ENCODE peak calls at places on chromosomes 13 and 19, in four cellular contexts. M is WTC11, C is neural progenitor cell, Y is ascending aorta. K is an unnamed sample.

GRCh38 chr13:95784891-95785290 is 108.0 kb downstream of the DNAJC3 start:
- DNase-seq in M (no peak), C (no peak), Y (no peak), K (no peak)

GRCh38 chr19:54125713-54126112 is 10.2 kb downstream of the PRPF31 start:
- DNase-seq in M (no peak), C (no peak), Y (no peak), K (no peak)

GRCh38 chr19:42297034-42297433 is 4.9 kb upstream of the PRR19 start:
- DNase-seq in M (no peak), C (no peak), Y (no peak), K (no peak)

GRCh38 chr19:23345838-23346237 is 49.4 kb downstream of the ZNF91 start:
- DNase-seq in M (peak; percentile 65), C (peak; percentile 4), Y (no peak), K (no peak)

GRCh38 chr19:8240274-8241229 is 31.4 kb downstream of the CERS4 start:
- DNase-seq in M (peak; percentile 76), C (peak; percentile 90), Y (peak; percentile 87), K (peak; percentile 81)

GRCh38 chr19:660793-661426 is 2.1 kb downstream of the RNF126 start:
- DNase-seq in M (no peak), C (no peak), Y (no peak), K (no peak)

GRCh38 chr19:1416014-1416841 is 8.8 kb downstream of the DAZAP1 start:
- DNase-seq in M (no peak), C (no peak), Y (no peak), K (no peak)

GRCh38 chr13:30569901-30570576 is 47.7 kb upstream of the USPL1 start:
- DNase-seq in M (no peak), C (no peak), Y (peak; percentile 73), K (no peak)

GRCh38 chr13:41268764-41269163 is 5.4 kb upstream of the MTRF1 start:
- DNase-seq in M (no peak), C (peak; percentile 59), Y (no peak), K (no peak)

GRCh38 chr19:21698215-21698614 is 69.2 kb downstream of the ZNF100 start:
- DNase-seq in M (no peak), C (peak; percentile 17), Y (no peak), K (no peak)

GRCh38 chr13:108895220-108895704 is 265.9 kb downstream of the MYO16 start:
- DNase-seq in M (no peak), C (peak; percentile 57), Y (no peak), K (no peak)

GRCh38 chr13:108621421-108621820 is 8.0 kb upstream of the MYO16 start:
- DNase-seq in M (no peak), C (no peak), Y (no peak), K (no peak)

GRCh38 chr13:41418027-41418426 is 39.3 kb upstream of the RGCC start:
- DNase-seq in M (no peak), C (no peak), Y (no peak), K (no peak)

GRCh38 chr13:59425211-59425721 is 738.5 kb downstream of the DIAPH3 start:
- DNase-seq in M (no peak), C (no peak), Y (no peak), K (no peak)

GRCh38 chr19:31272707-31273106 is 76.5 kb downstream of the TSHZ3 start:
- DNase-seq in M (no peak), C (no peak), Y (no peak), K (no peak)

GRCh38 chr19:45676851-45677263 is 8.8 kb downstream of the GIPR start:
- DNase-seq in M (no peak), C (no peak), Y (no peak), K (no peak)

GRCh38 chr19:6020166-6020967 is 42.4 kb upstream of the RANBP3 start:
- DNase-seq in M (no peak), C (no peak), Y (no peak), K (no peak)

GRCh38 chr19:40613669-40614594 is 12.8 kb downstream of the LTBP4 start:
- DNase-seq in M (peak; percentile 90), C (peak; percentile 93), Y (peak; percentile 80), K (peak; percentile 94)

GRCh38 chr13:19782049-19782726 is 557 bp downstream of the PSPC1 start:
- DNase-seq in M (peak; percentile 39), C (peak; percentile 58), Y (peak; percentile 70), K (no peak)

GRCh38 chr19:17458970-17459369 is 1.8 kb downstream of the NXNL1 start:
- DNase-seq in M (no peak), C (no peak), Y (no peak), K (no peak)

GRCh38 chr13:48078251-48078656 is 16.6 kb downstream of the MED4 start:
- DNase-seq in M (no peak), C (no peak), Y (no peak), K (no peak)

GRCh38 chr13:54241719-54242118 is 1213.1 kb downstream of the OLFM4 start:
- DNase-seq in M (no peak), C (no peak), Y (no peak), K (no peak)

GRCh38 chr19:4506449-4507149 is 11.7 kb downstream of the PLIN4 start:
- DNase-seq in M (no peak), C (no peak), Y (no peak), K (no peak)

GRCh38 chr19:43467730-43468129 is 2.3 kb upstream of the LYPD3 start:
- DNase-seq in M (no peak), C (no peak), Y (no peak), K (no peak)

GRCh38 chr19:50447053-50447452 is 14.4 kb downstream of the MYBPC2 start:
- DNase-seq in M (no peak), C (no peak), Y (no peak), K (no peak)

GRCh38 chr19:51751655-51752054 is at the start of gene FPR1:
- DNase-seq in M (no peak), C (no peak), Y (peak; percentile 60), K (no peak)

GRCh38 chr19:42693760-42694350 is 46.4 kb downstream of the PSG3 start:
- DNase-seq in M (peak; percentile 63), C (no peak), Y (no peak), K (no peak)

GRCh38 chr13:99895428-99895998 is 76.1 kb downstream of the ZIC5 start:
- DNase-seq in M (no peak), C (peak; percentile 29), Y (no peak), K (no peak)

GRCh38 chr13:29758591-29759114 is 91.8 kb downstream of the UBL3 start:
- DNase-seq in M (no peak), C (no peak), Y (peak; percentile 67), K (no peak)

GRCh38 chr19:34228347-34228746 is 26.0 kb upstream of the GARRE1 start:
- DNase-seq in M (no peak), C (no peak), Y (no peak), K (no peak)

GRCh38 chr13:83377486-83377885 is 504.8 kb downstream of the SLITRK1 start:
- DNase-seq in M (no peak), C (no peak), Y (no peak), K (no peak)

GRCh38 chr13:76723551-76724232 is 162.5 kb downstream of the KCTD12 start:
- DNase-seq in M (peak; percentile 9), C (peak; percentile 26), Y (no peak), K (no peak)

GRCh38 chr13:42539670-42540069 is 34.3 kb upstream of the TNFSF11 start:
- DNase-seq in M (no peak), C (no peak), Y (no peak), K (no peak)

GRCh38 chr13:101751488-101751887 is 299.0 kb downstream of the ITGBL1 start:
- DNase-seq in M (no peak), C (no peak), Y (no peak), K (no peak)

GRCh38 chr13:30829145-30829544 is 76.9 kb upstream of the MEDAG start:
- DNase-seq in M (no peak), C (no peak), Y (no peak), K (no peak)

GRCh38 chr19:29591670-29592069 is 14.4 kb upstream of the POP4 start:
- DNase-seq in M (no peak), C (no peak), Y (peak; percentile 2), K (no peak)

GRCh38 chr19:2630352-2631001 is 72.0 kb downstream of the GNG7 start:
- DNase-seq in M (no peak), C (no peak), Y (no peak), K (no peak)

GRCh38 chr19:1616396-1616795 is 11.1 kb upstream of the UQCR11 start:
- DNase-seq in M (no peak), C (no peak), Y (no peak), K (no peak)

DNA sequence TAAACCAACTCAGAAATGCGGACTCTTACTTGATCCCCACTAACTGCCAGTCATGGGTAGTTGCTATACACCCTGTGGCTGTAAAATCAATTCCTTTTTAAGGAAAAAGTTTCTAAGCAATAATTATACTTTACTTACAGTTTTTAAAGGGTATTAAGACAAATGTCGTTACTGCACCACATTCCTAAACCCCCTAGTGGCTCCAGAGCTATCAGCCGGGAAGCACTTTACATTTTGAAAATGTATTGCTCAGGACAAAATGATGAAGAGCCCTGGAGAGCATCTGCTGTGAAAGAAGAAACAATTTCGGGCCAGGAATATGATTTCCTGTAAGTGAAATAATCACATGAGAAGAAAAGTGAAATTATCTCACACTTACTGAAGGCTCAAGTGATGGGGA is 36.7 kb downstream of the DCLK1 start:
- DNase-seq in M (no peak), C (no peak), Y (no peak), K (no peak)
- TF ChIP-seq CTCF in M (no peak), C (peak; percentile 27), Y (no peak), K (no peak)

GRCh38 chr19:15252398-15253018 is 20.3 kb upstream of the EPHX3 start:
- DNase-seq in M (peak; percentile 42), C (peak; percentile 55), Y (peak; percentile 85), K (no peak)

GRCh38 chr19:15253076-15253475 is 20.8 kb upstream of the EPHX3 start:
- DNase-seq in M (no peak), C (no peak), Y (no peak), K (no peak)

GRCh38 chr19:15251010-15251748 is 18.9 kb upstream of the EPHX3 start:
- DNase-seq in M (no peak), C (no peak), Y (peak; percentile 90), K (no peak)

GRCh38 chr19:15250635-15250993 is 18.4 kb upstream of the EPHX3 start:
- DNase-seq in M (no peak), C (no peak), Y (no peak), K (no peak)

GRCh38 chr19:15251749-15252397 is 19.6 kb upstream of the EPHX3 start:
- DNase-seq in M (peak; percentile 83), C (peak; percentile 88), Y (peak; percentile 94), K (no peak)
- TF ChIP-seq CTCF in M (no peak), C (peak; percentile 60), Y (peak; percentile 53), K (peak; percentile 9)

DNA sequence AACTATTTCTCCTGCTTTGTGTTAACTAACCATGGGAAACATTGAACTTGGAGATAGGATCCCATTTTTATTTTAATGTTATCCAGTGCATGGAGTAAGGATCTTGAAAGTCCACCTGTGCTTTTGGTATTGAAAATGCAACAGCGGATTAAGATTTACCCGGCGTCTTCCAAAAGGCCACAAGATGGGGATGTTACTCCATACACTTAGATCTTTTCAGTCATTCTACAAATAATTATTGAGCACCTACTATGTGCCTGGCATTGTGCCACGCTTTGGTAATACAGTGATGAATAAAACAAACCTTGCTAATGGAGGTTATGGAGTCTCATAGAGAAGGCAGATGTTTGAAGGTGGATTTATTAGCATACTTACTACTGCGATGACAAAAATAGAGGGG is 56.9 kb downstream of the RFC3 start:
- DNase-seq in M (no peak), C (no peak), Y (no peak), K (no peak)
- TF ChIP-seq CTCF in M (no peak), C (peak; percentile 35), Y (no peak), K (no peak)

DNA sequence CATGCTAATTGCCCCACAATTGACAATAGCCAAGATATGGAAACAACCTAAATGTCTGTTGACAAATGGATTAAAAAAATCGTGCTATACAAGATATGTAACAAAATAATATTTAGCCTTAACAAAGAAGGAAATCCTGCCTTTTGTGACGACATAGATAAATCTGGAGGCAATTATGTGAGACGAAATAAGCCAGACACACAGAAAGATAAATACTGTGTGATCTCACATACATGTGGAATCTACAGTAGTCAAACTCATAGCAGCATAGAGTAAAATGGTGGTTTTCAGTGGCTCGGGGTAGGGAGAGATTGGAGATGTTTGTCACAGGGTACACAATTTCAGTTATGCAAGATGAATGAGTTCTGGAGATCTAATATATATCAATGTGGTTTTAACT is 895.8 kb downstream of the SLITRK6 start:
- DNase-seq in M (no peak), C (no peak), Y (no peak), K (no peak)
- TF ChIP-seq CTCF in M (no peak), C (no peak), Y (no peak), K (no peak)

K was measured in D721Med.